ENCODE peak calls at places on chromosome 18, in five cellular contexts. J is transverse colon, I is adrenal gland, O is HCT116, M is lower leg skin. E is an unnamed sample.

GRCh38 chr18:27861539-27861938 is 315.4 kb downstream of the CDH2 start:
- DNase-seq in I (no peak), O (no peak), M (no peak), J (no peak), E (no peak)

GRCh38 chr18:9897129-9897528 is 11.4 kb downstream of the TXNDC2 start:
- DNase-seq in I (no peak), J (no peak), O (no peak), M (no peak), E (no peak)

GRCh38 chr18:77207540-77207939 is 42.1 kb upstream of the GALR1 start:
- DNase-seq in O (peak; percentile 51), I (peak; percentile 68), M (peak; percentile 90), J (peak; percentile 32), E (peak; percentile 24)

GRCh38 chr18:28003451-28003850 is 173.5 kb downstream of the CDH2 start:
- DNase-seq in M (no peak), I (peak; percentile 21), O (no peak), J (no peak), E (no peak)

GRCh38 chr18:79026491-79026890 is 42.7 kb upstream of the ATP9B start:
- DNase-seq in I (no peak), M (no peak), J (no peak), O (no peak), E (no peak)

GRCh38 chr18:79924814-79925655 is 26.4 kb downstream of the SLC66A2 start:
- DNase-seq in O (no peak), M (peak; percentile 67), J (peak; percentile 6), I (no peak), E (no peak)

GRCh38 chr18:1917546-1917945 is 653.8 kb downstream of the METTL4 start:
- DNase-seq in O (no peak), M (no peak), I (no peak), J (no peak), E (no peak)

GRCh38 chr18:75137346-75137877 is 71.5 kb downstream of the PTGR3 start:
- DNase-seq in M (no peak), J (no peak), I (no peak), O (no peak), E (no peak)

GRCh38 chr18:55753643-55754255 is 165.8 kb upstream of the TCF4 start:
- DNase-seq in M (no peak), J (no peak), O (no peak), I (no peak), E (no peak)

GRCh38 chr18:45059695-45060094 is 379.0 kb downstream of the SETBP1 start:
- DNase-seq in J (no peak), M (no peak), I (no peak), O (no peak), E (peak; percentile 21)

GRCh38 chr18:28715206-28715605 is 538.3 kb upstream of the CDH2 start:
- DNase-seq in O (no peak), M (no peak), J (no peak), I (no peak), E (no peak)

GRCh38 chr18:14905350-14905749 is 157.4 kb downstream of the ANKRD30B start:
- DNase-seq in J (no peak), M (no peak), O (no peak), I (no peak), E (no peak)

GRCh38 chr18:46632401-46633089 is 24.5 kb downstream of the LOXHD1 start:
- DNase-seq in O (peak; percentile 53), I (peak; percentile 55), M (peak; percentile 74), J (no peak), E (no peak)

GRCh38 chr18:9081940-9082339 is 20.6 kb upstream of the NDUFV2 start:
- DNase-seq in J (no peak), O (no peak), I (no peak), M (no peak), E (no peak)

GRCh38 chr18:25457636-25458035 is 105.7 kb upstream of the ZNF521 start:
- DNase-seq in M (no peak), I (no peak), J (no peak), O (no peak), E (no peak)

GRCh38 chr18:45107425-45107824 is 426.7 kb downstream of the SETBP1 start:
- DNase-seq in I (no peak), O (no peak), J (no peak), M (no peak), E (no peak)

GRCh38 chr18:8264861-8265411 is 344.3 kb upstream of the RAB12 start:
- DNase-seq in O (no peak), M (no peak), I (no peak), J (no peak), E (no peak)

GRCh38 chr18:52311331-52311730 is 28.7 kb upstream of the DCC start:
- DNase-seq in M (no peak), J (no peak), I (no peak), O (no peak), E (no peak)

GRCh38 chr18:60117321-60117720 is 217.5 kb downstream of the PMAIP1 start:
- DNase-seq in I (no peak), M (no peak), J (no peak), O (no peak), E (no peak)

GRCh38 chr18:34867520-34867919 is 157.4 kb downstream of the DTNA start:
- DNase-seq in J (no peak), I (no peak), M (no peak), O (peak; percentile 18), E (peak; percentile 24)

GRCh38 chr18:42296723-42297122 is 341.7 kb downstream of the PIK3C3 start:
- DNase-seq in M (no peak), O (no peak), J (no peak), I (no peak), E (no peak)

GRCh38 chr18:62566199-62566598 is 43.4 kb downstream of the ZCCHC2 start:
- DNase-seq in M (no peak), J (peak; percentile 32), O (no peak), I (peak; percentile 71), E (peak; percentile 61)

GRCh38 chr18:45567123-45567522 is 48.2 kb upstream of the SLC14A2 start:
- DNase-seq in O (no peak), I (peak; percentile 77), J (no peak), M (peak; percentile 83), E (no peak)

GRCh38 chr18:9722691-9723090 is 14.6 kb downstream of the RAB31 start:
- DNase-seq in O (no peak), J (peak; percentile 59), I (no peak), M (no peak), E (no peak)

GRCh38 chr18:63460414-63460813 is 16.3 kb upstream of the SERPINB5 start:
- DNase-seq in J (no peak), M (no peak), I (no peak), O (no peak), E (no peak)

GRCh38 chr18:69992776-69993175 is 45.1 kb upstream of the CD226 start:
- DNase-seq in J (no peak), I (no peak), M (no peak), O (no peak), E (no peak)

GRCh38 chr18:48724939-48725338 is 186.1 kb downstream of the CTIF start:
- DNase-seq in I (no peak), M (no peak), J (no peak), O (no peak), E (no peak)

GRCh38 chr18:47345996-47346395 is 94.5 kb upstream of the SKOR2 start:
- DNase-seq in O (no peak), J (no peak), I (no peak), M (no peak), E (no peak)

GRCh38 chr18:80108739-80109675 is at the start of gene ADNP2:
- DNase-seq in O (peak; percentile 97), M (peak; percentile 96), J (peak; percentile 83), I (peak; percentile 92), E (peak; percentile 97)

GRCh38 chr18:29181151-29181901 is 1004.4 kb upstream of the CDH2 start:
- DNase-seq in I (peak; percentile 60), M (no peak), J (no peak), O (no peak), E (no peak)

GRCh38 chr18:74063023-74063422 is 84.6 kb downstream of the FBXO15 start:
- DNase-seq in I (no peak), O (no peak), M (no peak), J (no peak), E (no peak)

GRCh38 chr18:56148373-56148772 is 490.0 kb downstream of the TXNL1 start:
- DNase-seq in I (no peak), O (no peak), M (no peak), J (no peak), E (no peak)

GRCh38 chr18:26617151-26617554 is 68.8 kb upstream of the KCTD1 start:
- DNase-seq in M (no peak), J (no peak), I (no peak), O (peak; percentile 47), E (no peak)

GRCh38 chr18:44826418-44827259 is 146.0 kb downstream of the SETBP1 start:
- DNase-seq in O (no peak), M (peak; percentile 93), J (peak; percentile 81), I (peak; percentile 78), E (no peak)

GRCh38 chr18:55861266-55861665 is 273.3 kb upstream of the TCF4 start:
- DNase-seq in O (no peak), M (no peak), J (no peak), I (peak; percentile 13), E (peak; percentile 38)

GRCh38 chr18:12711446-12711845 is 8.6 kb downstream of the PSMG2 start:
- DNase-seq in O (no peak), M (no peak), I (no peak), J (no peak), E (no peak)
- TF ChIP-seq POLR2A in O (no peak), M (no peak), I (no peak), J (no peak), E (no peak)

GRCh38 chr18:6414723-6415362 is at the start of gene L3MBTL4:
- DNase-seq in O (no peak), I (peak; percentile 58), J (peak; percentile 58), M (peak; percentile 88), E (no peak)
- TF ChIP-seq POLR2A in O (no peak), I (no peak), J (no peak), M (no peak), E (no peak)

GRCh38 chr18:58222439-58223125 is 178.6 kb downstream of the NEDD4L start:
- DNase-seq in I (no peak), M (no peak), J (no peak), O (no peak), E (no peak)

GRCh38 chr18:58218111-58218510 is 174.1 kb downstream of the NEDD4L start:
- DNase-seq in O (no peak), J (no peak), M (no peak), I (no peak), E (no peak)

GRCh38 chr18:58224425-58224750 is 180.4 kb downstream of the NEDD4L start:
- DNase-seq in J (no peak), O (no peak), I (no peak), M (no peak), E (no peak)

GRCh38 chr18:58223717-58224424 is 179.8 kb downstream of the NEDD4L start:
- DNase-seq in M (no peak), J (peak; percentile 66), O (peak; percentile 76), I (peak; percentile 88), E (peak; percentile 59)

GRCh38 chr18:58221060-58221725 is 177.2 kb downstream of the NEDD4L start:
- DNase-seq in M (no peak), I (no peak), J (peak; percentile 81), O (peak; percentile 90), E (peak; percentile 76)
- TF ChIP-seq POLR2A in M (no peak), I (no peak), J (peak; percentile 93), O (peak; percentile 36), E (no peak)

DNA sequence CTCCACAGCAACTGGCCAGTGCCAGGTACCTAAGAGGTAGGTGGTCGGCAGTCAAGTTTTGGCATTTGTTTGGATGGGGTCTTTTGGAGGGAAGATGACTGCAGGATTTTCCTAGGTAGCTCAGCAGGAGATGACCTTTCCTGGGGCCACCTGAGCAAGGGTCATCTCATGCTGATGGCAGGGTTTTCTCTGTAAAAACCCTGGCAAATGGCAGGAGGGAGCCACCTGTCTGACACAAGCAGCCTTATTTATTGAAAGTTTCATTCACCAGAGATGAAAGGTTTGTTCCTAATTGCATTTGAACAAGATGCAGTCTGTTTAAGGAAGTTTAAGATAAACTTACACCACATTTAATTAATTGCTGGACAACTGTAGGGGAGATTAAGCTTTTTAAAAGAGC is 31.6 kb upstream of the ACAA2 start:
- DNase-seq in J (no peak), M (no peak), I (no peak), O (no peak), E (no peak)
- TF ChIP-seq POLR2A in J (no peak), M (no peak), I (no peak), O (no peak), E (no peak)